ENCODE peak calls at places on chromosomes 5 and 9, in ten cellular contexts. N is stimulated activated CD8-positive, alpha-beta memory T cell treated with anti-CD3 and anti-CD28 coated beads, Interleukin-2, amount 100 ng/mL, for 1 hour; R is activated CD4-positive, alpha-beta T cell treated with anti-CD3 and anti-CD28 coated beads, Interleukin-2, amount 50 U/mL, for 1 hour; M is heart right ventricle; A is cardiac muscle cell; C is iPS-NIHi11; T is activated CD8-positive, alpha-beta memory T cell treated with anti-CD3 and anti-CD28 coated beads for 48 hours; I is stimulated activated naive CD8-positive, alpha-beta T cell treated with anti-CD3 and anti-CD28 coated beads, Interleukin-15, amount 100 ng/mL, for 72 hours; O is amniotic stem cell; Z is MM.1S. P is an unnamed sample.

GRCh38 chr5:124599048-124599973 is 147.1 kb downstream of the ZNF608 start:
- DNase-seq in N (no peak), R (no peak), M (no peak), A (peak), C (no peak), T (no peak), I (no peak), O (no peak), Z (no peak), P (no peak)

GRCh38 chr9:88023001-88023400 is 48.7 kb upstream of the CDK20 start:
- DNase-seq in N (no peak), R (no peak), M (no peak), A (no peak), C (no peak), T (no peak), I (no peak), O (no peak), Z (no peak), P (no peak)

GRCh38 chr9:90124961-90125360 is 517.7 kb downstream of the DIRAS2 start:
- DNase-seq in N (no peak), R (no peak), M (no peak), A (peak), C (no peak), T (no peak), I (no peak), O (no peak), Z (no peak), P (no peak)

GRCh38 chr9:93968451-93969327 is 13.5 kb upstream of the BARX1 start:
- DNase-seq in N (no peak), R (no peak), M (no peak), A (no peak), C (no peak), T (no peak), I (no peak), O (no peak), Z (no peak), P (no peak)

GRCh38 chr5:170508660-170509322 is 5.0 kb downstream of the KCNIP1 start:
- DNase-seq in N (no peak), R (no peak), M (no peak), A (no peak), C (no peak), T (no peak), I (no peak), O (no peak), Z (no peak), P (no peak)

GRCh38 chr9:120965344-120966004 is 38.9 kb upstream of the TRAF1 start:
- DNase-seq in N (no peak), R (no peak), M (no peak), A (peak), C (peak), T (no peak), I (no peak), O (no peak), Z (no peak), P (no peak)

GRCh38 chr5:55180016-55180415 is 7.0 kb upstream of the CDC20B start:
- DNase-seq in N (no peak), R (no peak), M (no peak), A (no peak), C (no peak), T (no peak), I (no peak), O (no peak), Z (no peak), P (no peak)

GRCh38 chr9:129027685-129028191 is 393 bp downstream of the SH3GLB2 start:
- DNase-seq in N (no peak), R (peak), M (no peak), A (peak), C (peak), T (no peak), I (peak), O (no peak), Z (peak), P (no peak)

GRCh38 chr9:93532121-93532520 is 44.3 kb upstream of the PHF2 start:
- DNase-seq in N (no peak), R (no peak), M (no peak), A (no peak), C (no peak), T (no peak), I (no peak), O (no peak), Z (no peak), P (no peak)

GRCh38 chr5:66818935-66819328 is 222.7 kb downstream of the MAST4 start:
- DNase-seq in N (no peak), R (no peak), M (no peak), A (no peak), C (no peak), T (no peak), I (no peak), O (no peak), Z (no peak), P (no peak)

P was measured in RWPE2.